ENCODE peak calls at places on chromosomes 16 and 17, in seven cellular contexts. W is neural crest cell, F is body of pancreas, H is left ventricle myocardium inferior, E is upper lobe of left lung, T is fibroblast of lung, I is bronchial epithelial cell. Z is an unnamed sample.

GRCh38 chr17:35006961-35007360 is 26.6 kb downstream of the LIG3 start:
- DNase-seq in W (no peak), E (no peak), I (no peak), H (no peak), F (no peak), T (no peak), Z (no peak)

GRCh38 chr17:40130352-40131042 is 8.7 kb downstream of the MSL1 start:
- DNase-seq in T (no peak), W (no peak), F (no peak), I (no peak), H (no peak), E (peak), Z (no peak)

GRCh38 chr17:62895650-62896301 is 70.3 kb upstream of the TANC2 start:
- DNase-seq in W (no peak), I (peak), T (no peak), E (no peak), H (no peak), F (no peak), Z (no peak)

GRCh38 chr17:17125136-17126084 is 80.7 kb downstream of the PLD6 start:
- DNase-seq in E (no peak), F (no peak), W (no peak), H (no peak), T (peak), I (no peak), Z (no peak)

GRCh38 chr17:82892869-82893565 is 53.2 kb upstream of the ZNF750 start:
- DNase-seq in T (peak), I (no peak), E (peak), W (no peak), F (no peak), H (peak), Z (no peak)

GRCh38 chr16:8194795-8195194 is 395.5 kb downstream of the TMEM114 start:
- DNase-seq in W (peak), I (no peak), T (no peak), F (no peak), E (no peak), H (no peak), Z (no peak)

GRCh38 chr17:10875411-10875810 is 37.5 kb upstream of the PIRT start:
- DNase-seq in E (no peak), T (no peak), H (no peak), W (peak), I (no peak), F (no peak), Z (no peak)

GRCh38 chr17:58352843-58353719 is 1.1 kb upstream of the SUPT4H1 start:
- DNase-seq in F (peak), T (peak), I (peak), H (no peak), E (peak), W (no peak), Z (peak)

GRCh38 chr17:76716834-76717205 is 6.1 kb upstream of the MXRA7 start:
- DNase-seq in T (peak), H (no peak), E (no peak), F (no peak), I (no peak), W (no peak), Z (no peak)

GRCh38 chr17:30323895-30324319 is 9.9 kb downstream of the TMIGD1 start:
- DNase-seq in E (peak), W (no peak), T (peak), F (no peak), I (peak), H (no peak), Z (no peak)

GRCh38 chr17:27834571-27834970 is 34.2 kb upstream of the NOS2 start:
- DNase-seq in W (no peak), T (no peak), H (no peak), E (no peak), I (peak), F (no peak), Z (no peak)

GRCh38 chr16:83530293-83530692 is 277.5 kb upstream of the HSBP1 start:
- DNase-seq in T (no peak), H (no peak), E (no peak), F (no peak), W (no peak), I (no peak), Z (no peak)

GRCh38 chr16:558298-559020 is 1.7 kb upstream of the PRR35 start:
- DNase-seq in H (peak), I (no peak), E (no peak), F (no peak), T (no peak), W (no peak), Z (no peak)

GRCh38 chr16:85648782-85649181 is 35.7 kb downstream of the GSE1 start:
- DNase-seq in W (no peak), E (no peak), I (no peak), H (no peak), F (no peak), T (no peak), Z (no peak)

GRCh38 chr16:48479319-48479718 is 94.1 kb upstream of the SIAH1 start:
- DNase-seq in I (no peak), H (no peak), E (no peak), W (no peak), F (no peak), T (no peak), Z (no peak)

GRCh38 chr17:65434251-65434650 is 127.2 kb downstream of the AXIN2 start:
- DNase-seq in T (no peak), W (no peak), H (no peak), I (no peak), F (no peak), E (no peak), Z (no peak)

GRCh38 chr16:3823427-3823826 is 57.1 kb downstream of the CREBBP start:
- DNase-seq in I (no peak), H (no peak), T (no peak), E (no peak), F (no peak), W (no peak), Z (no peak)

GRCh38 chr16:27230562-27230991 is 27.3 kb downstream of the KDM8 start:
- DNase-seq in E (no peak), I (no peak), W (no peak), T (no peak), F (no peak), H (no peak), Z (peak)

GRCh38 chr16:23060458-23061320 is 88.6 kb downstream of the USP31 start:
- DNase-seq in W (peak), I (peak), T (peak), E (peak), H (peak), F (peak), Z (peak)

GRCh38 chr16:180921-181667 is 835 bp downstream of the HBQ1 start:
- DNase-seq in E (peak), T (peak), H (peak), I (peak), F (peak), W (peak), Z (peak)

GRCh38 chr16:12387786-12388185 is 411.3 kb downstream of the SNX29 start:
- DNase-seq in I (no peak), T (no peak), H (no peak), W (no peak), F (no peak), E (no peak), Z (no peak)

GRCh38 chr16:12453832-12454231 is 349.9 kb downstream of the CPPED1 start:
- DNase-seq in F (no peak), I (no peak), H (no peak), W (no peak), T (no peak), E (no peak), Z (no peak)

GRCh38 chr17:1108560-1108809 is 71.3 kb downstream of the ABR start:
- DNase-seq in I (no peak), T (no peak), E (no peak), W (no peak), F (no peak), H (no peak), Z (no peak)

GRCh38 chr17:46199379-46199778 is 6.2 kb upstream of the KANSL1 start:
- DNase-seq in E (no peak), W (no peak), T (no peak), F (no peak), H (no peak), I (no peak), Z (no peak)

GRCh38 chr17:17648762-17649161 is 32.5 kb upstream of the RAI1 start:
- DNase-seq in E (no peak), F (no peak), I (no peak), W (no peak), T (peak), H (no peak), Z (no peak)

GRCh38 chr16:48101069-48101674 is 54.6 kb downstream of the ABCC12 start:
- DNase-seq in H (no peak), E (no peak), W (no peak), T (no peak), I (peak), F (peak), Z (no peak)

GRCh38 chr16:8377864-8378263 is 212.4 kb downstream of the TMEM114 start:
- DNase-seq in F (no peak), E (no peak), I (no peak), T (no peak), H (no peak), W (no peak), Z (no peak)

GRCh38 chr17:16975266-16975651 is 3.3 kb upstream of the TNFRSF13B start:
- DNase-seq in W (no peak), H (no peak), T (no peak), F (no peak), I (no peak), E (no peak), Z (no peak)

GRCh38 chr17:292016-292415 is 60.6 kb downstream of the RPH3AL start:
- DNase-seq in F (no peak), H (no peak), W (no peak), E (peak), I (no peak), T (no peak), Z (no peak)

GRCh38 chr16:88630433-88630832 is 7.9 kb upstream of the IL17C start:
- DNase-seq in I (no peak), E (no peak), T (no peak), F (no peak), H (no peak), W (no peak), Z (no peak)

GRCh38 chr17:13346081-13346533 is 255.6 kb downstream of the HS3ST3A1 start:
- DNase-seq in H (no peak), I (peak), T (peak), E (no peak), F (no peak), W (no peak), Z (no peak)

GRCh38 chr16:67504190-67505021 is 21.1 kb upstream of the AGRP start:
- DNase-seq in T (no peak), H (peak), E (peak), W (no peak), I (no peak), F (no peak), Z (no peak)

GRCh38 chr16:525123-525519 is 2.4 kb upstream of the CAPN15 start:
- DNase-seq in H (no peak), E (no peak), I (no peak), W (no peak), F (no peak), T (no peak), Z (no peak)

GRCh38 chr17:78960945-78961344 is 18.8 kb downstream of the LGALS3BP start:
- DNase-seq in F (no peak), E (peak), I (no peak), H (peak), T (peak), W (no peak), Z (no peak)

GRCh38 chr16:84975522-84975921 is 35.8 kb downstream of the ZDHHC7 start:
- DNase-seq in W (no peak), I (no peak), H (no peak), F (no peak), T (no peak), E (no peak), Z (no peak)

GRCh38 chr17:58388302-58389190 is 28.8 kb downstream of the RNF43 start:
- DNase-seq in I (no peak), W (no peak), T (no peak), E (no peak), H (no peak), F (no peak), Z (no peak)

GRCh38 chr17:76716146-76716833 is 5.5 kb upstream of the MXRA7 start:
- DNase-seq in T (peak), H (peak), F (no peak), I (peak), W (no peak), E (peak), Z (no peak)

GRCh38 chr16:28491080-28491969 is 549 bp downstream of the CLN3 start:
- DNase-seq in W (peak), I (peak), T (peak), E (peak), F (peak), H (peak), Z (no peak)
- TF ChIP-seq CTCF in W (no peak), I (peak), T (peak), E (no peak), F (peak), H (peak), Z (no peak)

GRCh38 chr17:74603032-74603635 is 11.1 kb upstream of the CD300LD start:
- DNase-seq in I (no peak), W (no peak), T (no peak), E (no peak), H (no peak), F (no peak), Z (no peak)

GRCh38 chr17:74604200-74604599 is 12.1 kb upstream of the CD300LD start:
- DNase-seq in H (no peak), E (no peak), I (no peak), W (no peak), F (no peak), T (no peak), Z (no peak)

GRCh38 chr17:74599531-74599939 is 7.5 kb upstream of the CD300LD start:
- DNase-seq in I (peak), F (no peak), E (no peak), H (no peak), W (no peak), T (no peak), Z (no peak)

GRCh38 chr17:74603746-74604145 is 11.7 kb upstream of the CD300LD start:
- DNase-seq in H (no peak), W (no peak), I (no peak), F (no peak), E (no peak), T (no peak), Z (no peak)

DNA sequence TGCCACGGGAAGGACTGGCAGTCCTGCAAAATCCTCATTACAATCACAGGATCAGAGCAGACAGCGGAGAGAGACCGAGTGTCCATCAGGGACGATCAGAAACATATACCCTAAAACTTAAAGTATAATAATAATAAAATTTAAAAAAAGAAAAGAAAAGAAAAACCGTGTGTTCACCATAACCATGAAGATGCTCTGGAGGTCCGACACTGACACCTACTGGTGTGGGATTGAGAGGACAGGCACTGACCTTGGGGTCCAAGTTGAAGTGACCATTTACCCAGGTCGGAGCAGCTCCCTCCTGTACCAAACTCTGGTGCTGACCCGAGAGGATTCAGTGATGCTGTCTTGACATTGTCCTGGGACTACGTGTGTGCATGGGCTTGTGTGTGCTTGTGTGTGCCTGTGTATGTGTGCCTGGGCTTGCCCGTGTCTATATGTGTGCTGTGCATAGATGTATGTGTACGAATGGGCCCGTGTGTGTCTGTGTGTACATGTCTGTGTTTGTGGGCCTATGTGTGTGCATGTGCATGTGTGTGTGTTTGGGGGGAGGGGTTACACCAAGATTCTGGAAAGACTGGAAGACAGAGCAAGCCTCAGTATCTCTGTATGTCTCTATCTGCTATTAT is 10.0 kb upstream of the CD300LD start:
- DNase-seq in E (no peak), I (peak), F (no peak), T (peak), W (peak), H (no peak), Z (no peak)
- TF ChIP-seq CTCF in E (peak), I (peak), F (peak), T (peak), W (peak), H (peak), Z (no peak)

GRCh38 chr17:19269641-19270040 is 32.5 kb downstream of the EPN2 start:
- DNase-seq in T (no peak), F (no peak), I (no peak), E (no peak), H (no peak), W (no peak), Z (no peak)

GRCh38 chr17:19269102-19269501 is 31.9 kb downstream of the EPN2 start:
- DNase-seq in F (no peak), I (no peak), T (no peak), H (no peak), W (no peak), E (no peak), Z (no peak)

GRCh38 chr17:19270951-19271611 is 33.9 kb downstream of the EPN2 start:
- DNase-seq in I (no peak), W (no peak), H (peak), E (no peak), T (no peak), F (no peak), Z (peak)

GRCh38 chr17:19271751-19272357 is 34.7 kb downstream of the EPN2 start:
- DNase-seq in T (peak), E (no peak), I (no peak), W (no peak), H (no peak), F (no peak), Z (no peak)

GRCh38 chr17:19270347-19270950 is 33.3 kb downstream of the EPN2 start:
- DNase-seq in H (no peak), I (no peak), W (no peak), T (no peak), F (no peak), E (no peak), Z (no peak)
- TF ChIP-seq CTCF in H (peak), I (no peak), W (no peak), T (no peak), F (peak), E (peak), Z (no peak)

DNA sequence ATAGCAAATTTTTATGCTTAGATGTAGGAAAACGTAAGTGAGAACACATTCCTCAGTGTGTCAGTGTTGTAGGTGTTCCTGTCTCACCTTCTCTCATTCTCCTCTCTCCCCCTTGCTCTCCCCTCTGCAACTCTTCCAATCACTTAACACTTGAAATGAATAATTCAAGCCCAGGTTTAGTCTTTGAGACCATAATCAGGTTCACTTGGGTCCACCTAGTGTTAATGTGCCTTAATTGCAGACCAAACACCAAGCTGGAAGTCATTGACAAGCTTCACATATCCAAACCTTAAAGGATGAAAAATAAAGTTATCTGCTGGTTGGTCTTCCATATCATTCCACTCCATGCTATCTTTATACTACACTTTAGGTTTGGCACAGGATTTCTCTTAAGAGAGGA is 37.0 kb downstream of the STXBP4 start:
- DNase-seq in E (no peak), T (peak), W (no peak), I (peak), H (no peak), F (no peak), Z (no peak)
- TF ChIP-seq CTCF in E (no peak), T (peak), W (peak), I (peak), H (no peak), F (peak), Z (no peak)

Z was measured in activated B cell treated with CpG ODN at 0.5 μM for 24 hours.